ENCODE peak calls at places on chromosome 12, in five cellular contexts. V is GM12892, P is aorta, Y is H7, D is amniotic epithelial cell. Z is an unnamed sample.

GRCh38 chr12:84599539-84599938 is 313.1 kb downstream of the SLC6A15 start:
- DNase-seq in D (peak), Y (no peak), V (no peak), P (no peak), Z (no peak)

GRCh38 chr12:101086490-101086889 is 123.5 kb downstream of the SLC5A8 start:
- DNase-seq in Y (no peak), P (no peak), D (no peak), V (no peak), Z (no peak)

GRCh38 chr12:43444940-43445564 is 107.0 kb downstream of the ADAMTS20 start:
- DNase-seq in V (no peak), D (peak), P (no peak), Y (peak), Z (no peak)

GRCh38 chr12:84201976-84202375 is 710.6 kb downstream of the SLC6A15 start:
- DNase-seq in P (no peak), Y (no peak), V (no peak), D (no peak), Z (no peak)

GRCh38 chr12:85804663-85805062 is 31.5 kb downstream of the RASSF9 start:
- DNase-seq in D (peak), Y (no peak), P (no peak), V (no peak), Z (no peak)

GRCh38 chr12:47105914-47106674 is 26.3 kb upstream of the AMIGO2 start:
- DNase-seq in V (no peak), P (no peak), Y (no peak), D (no peak), Z (no peak)

GRCh38 chr12:67469666-67470065 is 178.9 kb upstream of the DYRK2 start:
- DNase-seq in V (no peak), Y (no peak), D (peak), P (no peak), Z (no peak)

GRCh38 chr12:102503871-102504270 is 23.5 kb upstream of the IGF1 start:
- DNase-seq in D (no peak), Y (no peak), P (no peak), V (no peak), Z (no peak)

GRCh38 chr12:125203145-125203765 is 138.0 kb downstream of the AACS start:
- DNase-seq in D (no peak), V (no peak), Y (no peak), P (no peak), Z (no peak)

GRCh38 chr12:50924439-50925341 is 27.7 kb upstream of the HIGD1C start:
- DNase-seq in P (peak), D (peak), V (peak), Y (no peak), Z (peak)

GRCh38 chr12:8077207-8077606 is 4.9 kb upstream of the NECAP1 start:
- DNase-seq in P (no peak), V (no peak), Y (no peak), D (no peak), Z (no peak)

GRCh38 chr12:50387487-50387886 is 8.9 kb downstream of the FAM186A start:
- DNase-seq in D (peak), V (no peak), Y (no peak), P (no peak), Z (peak)

Z was measured in right atrium auricular region.